ENCODE peak calls at places on chromosome 19, in seven cellular contexts. P, F, I, T, A, B and V are unnamed samples. For H3K9me3, the result is how much of the 10 kb centered on the place peaks cover.

GRCh38 chr19:29866011-29866410 is 54.2 kb downstream of the CCNE1 start:
- DNase-seq in P (no peak), F (no peak), I (no peak), T (no peak), A (no peak), B (no peak), V (no peak)

GRCh38 chr19:7705387-7706187 is 3.7 kb upstream of the FCER2 start:
- DNase-seq in P (peak), F (no peak), I (no peak), T (peak), A (peak), B (peak), V (peak)

GRCh38 chr19:28026636-28027035 is 1186.3 kb downstream of the UQCRFS1 start:
- DNase-seq in P (no peak), F (no peak), I (no peak), T (no peak), A (no peak), B (no peak), V (no peak)

GRCh38 chr19:45276284-45276687 is 25.2 kb downstream of the MARK4 start:
- DNase-seq in P (no peak), F (peak), I (no peak), T (no peak), A (no peak), B (no peak), V (no peak)

GRCh38 chr19:50817941-50818858 is 5.4 kb downstream of the KLK1 start:
- DNase-seq in P (peak), F (peak), I (peak), T (peak), A (no peak), B (peak), V (peak)

GRCh38 chr19:5106361-5106760 is 137.4 kb downstream of the KDM4B start:
- DNase-seq in P (no peak), F (no peak), I (peak), T (no peak), A (no peak), B (no peak), V (no peak)

GRCh38 chr19:4337906-4338440 is 654 bp downstream of the STAP2 start:
- DNase-seq in P (no peak), F (no peak), I (no peak), T (peak), A (no peak), B (peak), V (no peak)

GRCh38 chr19:738509-739128 is 12.3 kb upstream of the MISP start:
- DNase-seq in P (no peak), F (no peak), I (peak), T (peak), A (no peak), B (peak), V (no peak)

GRCh38 chr19:309206-309565 is 18.0 kb upstream of the PLPP2 start:
- DNase-seq in P (no peak), F (peak), I (no peak), T (peak), A (no peak), B (no peak), V (no peak)

GRCh38 chr19:844300-844971 is 3.6 kb downstream of the PRTN3 start:
- DNase-seq in P (no peak), F (no peak), I (no peak), T (no peak), A (no peak), B (no peak), V (no peak)

GRCh38 chr19:20278342-20278741 is 111.3 kb downstream of the ZNF486 start:
- DNase-seq in P (no peak), F (no peak), I (no peak), T (no peak), A (no peak), B (peak), V (no peak)

GRCh38 chr19:5128251-5128931 is 159.5 kb downstream of the KDM4B start:
- DNase-seq in P (no peak), F (peak), I (peak), T (no peak), A (peak), B (no peak), V (no peak)

GRCh38 chr19:18514800-18515682 is 6.8 kb downstream of the ELL start:
- DNase-seq in P (peak), F (no peak), I (no peak), T (peak), A (peak), B (peak), V (no peak)

GRCh38 chr19:10566658-10567410 is 1.0 kb upstream of the KRI1 start:
- DNase-seq in P (no peak), F (no peak), I (no peak), T (peak), A (peak), B (peak), V (peak)

GRCh38 chr19:58353717-58354477 is 605 bp upstream of the A1BG start:
- DNase-seq in P (no peak), F (no peak), I (no peak), T (no peak), A (peak), B (no peak), V (no peak)

GRCh38 chr19:17777840-17778620 is 16.9 kb upstream of the B3GNT3 start:
- DNase-seq in P (peak), F (peak), I (peak), T (peak), A (peak), B (peak), V (peak)

GRCh38 chr19:51127032-51127431 is 2.3 kb downstream of the SIGLEC9 start:
- DNase-seq in P (no peak), F (no peak), I (no peak), T (no peak), A (no peak), B (no peak), V (no peak)

GRCh38 chr19:3655402-3656072 is 28.9 kb upstream of the CACTIN start:
- DNase-seq in P (no peak), F (peak), I (peak), T (no peak), A (no peak), B (peak), V (no peak)

GRCh38 chr19:44822670-44823372 is 13.9 kb downstream of the BCAM start:
- DNase-seq in P (no peak), F (no peak), I (no peak), T (no peak), A (no peak), B (no peak), V (no peak)

GRCh38 chr19:16754207-16754806 is 34.7 kb downstream of the NWD1 start:
- DNase-seq in P (no peak), F (no peak), I (no peak), T (no peak), A (no peak), B (no peak), V (no peak)

GRCh38 chr19:4338441-4339350 is at the start of gene STAP2:
- DNase-seq in P (peak), F (no peak), I (peak), T (peak), A (no peak), B (peak), V (no peak)

GRCh38 chr19:23980805-23981204 is 66.1 kb downstream of the ZNF726 start:
- DNase-seq in P (no peak), F (no peak), I (no peak), T (no peak), A (no peak), B (no peak), V (no peak)

GRCh38 chr19:45117666-45118065 is 24.7 kb downstream of the PPP1R37 start:
- DNase-seq in P (no peak), F (no peak), I (no peak), T (no peak), A (no peak), B (no peak), V (no peak)

GRCh38 chr19:40223135-40223822 is 3.2 kb downstream of the CCNP start:
- DNase-seq in P (no peak), F (no peak), I (peak), T (peak), A (no peak), B (peak), V (peak)

GRCh38 chr19:3805859-3806258 is 19.7 kb upstream of the MATK start:
- DNase-seq in P (no peak), F (no peak), I (no peak), T (no peak), A (no peak), B (no peak), V (no peak)

GRCh38 chr19:54209748-54210494 is 9.3 kb downstream of the RPS9 start:
- DNase-seq in P (peak), F (peak), I (no peak), T (peak), A (peak), B (peak), V (no peak)

GRCh38 chr19:35425682-35426081 is 22.4 kb upstream of the FFAR2 start:
- DNase-seq in P (no peak), F (no peak), I (no peak), T (no peak), A (no peak), B (no peak), V (no peak)

GRCh38 chr19:16660763-16661479 is at the start of gene TMEM38A:
- DNase-seq in P (peak), F (peak), I (peak), T (peak), A (peak), B (peak), V (peak)

GRCh38 chr19:28710278-28710677 is 502.7 kb downstream of the UQCRFS1 start:
- DNase-seq in P (no peak), F (peak), I (no peak), T (no peak), A (no peak), B (no peak), V (no peak)

GRCh38 chr19:18723871-18724377 is 40.4 kb downstream of the CRTC1 start:
- DNase-seq in P (no peak), F (no peak), I (peak), T (no peak), A (no peak), B (no peak), V (no peak)

GRCh38 chr19:45601524-45602522 is at the start of gene GPR4:
- DNase-seq in P (no peak), F (peak), I (peak), T (no peak), A (no peak), B (no peak), V (no peak)

GRCh38 chr19:33758541-33759013 is 38.1 kb upstream of the KCTD15 start:
- DNase-seq in P (peak), F (no peak), I (no peak), T (no peak), A (no peak), B (no peak), V (no peak)

GRCh38 chr19:30307191-30307974 is 64.8 kb upstream of the ZNF536 start:
- DNase-seq in P (no peak), F (no peak), I (no peak), T (no peak), A (no peak), B (no peak), V (no peak)

GRCh38 chr19:42140125-42140754 is 8.0 kb upstream of the POU2F2 start:
- DNase-seq in P (peak), F (no peak), I (peak), T (peak), A (peak), B (peak), V (no peak)

GRCh38 chr19:54638683-54639082 is 8.4 kb downstream of the LILRB1 start:
- DNase-seq in P (no peak), F (no peak), I (no peak), T (no peak), A (no peak), B (no peak), V (no peak)

GRCh38 chr19:54518844-54519243 is 16.2 kb downstream of the LAIR2 start:
- DNase-seq in P (no peak), F (no peak), I (no peak), T (no peak), A (no peak), B (no peak), V (no peak)

GRCh38 chr19:18009412-18010066 is 1.6 kb downstream of the ARRDC2 start:
- DNase-seq in P (no peak), F (no peak), I (peak), T (no peak), A (no peak), B (no peak), V (no peak)

GRCh38 chr19:30593358-30593757 is 221.2 kb downstream of the ZNF536 start:
- DNase-seq in P (no peak), F (no peak), I (no peak), T (no peak), A (peak), B (peak), V (no peak)

DNA sequence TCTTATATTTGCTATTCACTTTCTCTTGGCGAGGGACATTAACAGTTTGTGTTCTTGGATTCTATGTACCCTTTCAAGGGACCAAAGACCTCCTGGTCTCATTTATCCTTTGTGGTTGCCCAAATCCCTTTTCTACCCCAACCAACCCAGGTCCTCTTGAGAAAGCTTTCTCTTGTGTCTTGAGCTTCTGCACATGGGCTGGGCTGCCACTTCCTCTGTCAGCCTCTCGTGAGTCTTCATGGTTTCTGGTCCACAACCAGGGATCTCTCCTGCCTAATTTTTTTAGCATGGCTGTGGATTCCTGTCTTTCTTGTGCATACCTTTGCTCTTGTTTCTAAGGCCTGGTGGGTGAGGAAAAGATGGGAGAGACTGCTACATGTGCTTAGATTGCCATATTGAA is 14.9 kb downstream of the TIMM13 start:
- DNase-seq in P (no peak), F (no peak), I (no peak), T (no peak), A (no peak), B (no peak), V (no peak)
- H3K9me3 ChIP-seq in P (under half), F (under half), I (under half), T (under half), A (under half), B (under half), V (under half)

DNA sequence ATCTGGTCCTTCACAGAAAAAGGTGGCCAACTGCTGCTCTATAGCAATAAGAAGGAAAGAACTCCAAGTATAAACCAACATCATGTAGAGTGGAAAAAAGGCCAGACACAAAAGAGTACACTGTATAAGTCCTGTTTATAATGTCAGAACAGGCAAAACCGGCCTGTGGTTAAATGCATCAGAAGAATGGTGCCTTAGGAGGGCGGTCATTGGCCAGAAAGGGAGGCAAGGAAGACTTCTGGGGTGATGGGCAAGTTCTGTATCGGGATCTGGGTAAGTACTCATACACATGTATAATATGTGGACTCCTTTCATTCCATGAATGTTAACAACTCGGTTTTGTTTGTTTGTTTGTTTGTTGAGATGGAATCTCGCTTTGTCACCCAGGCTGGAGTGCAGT is 4.1 kb downstream of the ETHE1 start:
- DNase-seq in P (no peak), F (no peak), I (no peak), T (no peak), A (no peak), B (no peak), V (no peak)
- H3K4me3 ChIP-seq in P (no peak), F (no peak), I (no peak), T (no peak), A (no peak), B (no peak), V (no peak)

DNA sequence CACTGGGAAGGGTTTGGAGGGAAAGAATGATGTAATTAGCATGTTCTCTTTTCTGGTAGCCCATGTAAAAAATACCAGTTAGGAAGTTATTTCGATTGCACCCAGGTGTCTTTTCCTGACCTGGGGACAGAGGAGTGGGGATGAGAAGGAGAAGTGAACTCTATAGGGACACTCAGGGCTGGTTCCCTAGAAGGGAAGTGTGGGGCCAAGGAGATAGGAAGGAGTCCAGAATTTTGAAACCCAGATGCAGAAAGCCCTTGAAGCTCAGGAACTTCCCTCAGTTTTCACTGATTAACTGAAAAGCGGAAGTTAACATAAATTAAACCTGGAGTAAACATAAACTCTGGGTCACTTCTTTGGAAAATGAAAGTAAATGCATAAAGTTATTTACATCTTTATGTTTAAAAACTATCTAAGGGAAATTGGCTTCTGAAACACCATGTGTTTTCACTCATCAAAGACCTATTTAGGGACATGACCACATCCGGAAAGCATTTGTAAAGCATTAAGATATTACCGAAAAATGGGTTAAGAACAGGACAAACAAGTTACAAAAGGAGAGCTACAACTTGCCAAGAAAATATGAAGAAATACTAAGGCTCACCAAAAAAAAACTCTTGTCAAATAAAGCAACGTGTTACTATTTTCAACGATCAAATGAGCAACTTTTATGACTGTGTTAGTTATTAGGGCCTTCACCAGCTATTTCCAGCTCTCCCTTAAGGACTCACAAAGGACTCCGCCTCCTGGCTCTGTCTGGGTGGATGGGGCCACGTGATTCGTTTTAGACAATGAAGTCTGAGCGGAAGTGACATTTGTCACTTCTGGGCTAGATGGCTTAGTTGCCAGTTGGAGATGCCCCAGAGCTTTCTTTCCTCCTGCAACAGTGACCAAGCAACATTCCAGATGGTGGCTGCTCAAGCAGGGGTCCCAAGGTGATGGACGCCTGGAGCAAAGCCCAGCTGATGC is 439.1 kb upstream of the ZNF507 start:
- DNase-seq in P (peak), F (no peak), I (no peak), T (no peak), A (no peak), B (peak), V (no peak)
- H3K9me3 ChIP-seq in P (under half), F (under half), I (under half), T (under half), A (under half), B (under half), V (under half)

GRCh38 chr19:48415869-48416268 is 22.4 kb downstream of the GRIN2D start:
- DNase-seq in P (no peak), F (no peak), I (peak), T (no peak), A (no peak), B (no peak), V (no peak)
- H3K4me3 ChIP-seq in P (peak), F (no peak), I (peak), T (no peak), A (no peak), B (no peak), V (no peak)

GRCh38 chr19:15633122-15633521 is 7.6 kb upstream of the CYP4F3 start:
- DNase-seq in P (no peak), F (no peak), I (no peak), T (no peak), A (no peak), B (no peak), V (no peak)
- H3K9me3 ChIP-seq in P (under half), F (under half), I (under half), T (under half), A (under half), B (under half), V (under half)

DNA sequence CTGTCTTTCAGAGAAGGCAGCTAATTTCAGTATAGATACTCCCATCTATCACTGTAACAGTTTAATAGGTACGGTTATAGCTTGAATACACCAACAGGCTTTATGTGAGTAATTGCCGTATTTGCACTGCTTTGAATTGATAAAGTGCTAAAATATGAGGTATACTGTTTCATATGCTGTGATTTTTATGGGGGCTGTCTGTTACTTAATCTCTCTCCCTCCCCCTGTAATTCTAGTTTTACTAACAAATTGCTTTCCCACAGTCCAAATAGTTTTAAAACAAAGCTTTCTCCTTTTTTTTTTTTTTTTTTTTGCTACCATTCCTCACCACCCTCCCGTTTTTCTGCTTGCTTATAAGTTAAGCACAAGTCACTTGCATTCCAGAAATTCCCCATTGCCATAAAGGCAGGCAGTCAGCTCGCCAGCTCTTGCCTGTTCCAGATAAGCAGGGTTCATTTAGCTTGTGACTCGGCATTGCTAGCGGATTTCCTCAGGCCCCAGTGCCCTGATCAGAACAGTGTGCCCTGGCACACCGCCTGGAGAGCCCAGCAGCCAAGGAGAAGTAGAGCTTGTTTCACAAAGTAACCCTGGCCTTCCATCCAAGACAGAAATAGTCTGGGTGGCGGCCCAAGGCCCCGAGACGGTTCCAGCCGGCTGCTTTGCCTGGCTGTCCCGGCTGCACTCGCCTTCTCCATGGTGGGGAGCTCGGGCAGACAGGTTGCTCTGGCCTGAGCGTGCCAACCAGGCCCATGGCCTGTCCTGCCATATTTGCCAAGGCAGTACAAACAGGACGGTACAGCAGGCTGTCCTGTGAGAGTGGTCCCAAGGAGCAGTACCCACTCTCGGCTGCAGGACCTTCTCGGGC is 43.5 kb upstream of the NPAS1 start:
- DNase-seq in P (peak), F (peak), I (peak), T (peak), A (peak), B (peak), V (no peak)
- H3K4me3 ChIP-seq in P (no peak), F (no peak), I (no peak), T (no peak), A (no peak), B (no peak), V (no peak)

DNA sequence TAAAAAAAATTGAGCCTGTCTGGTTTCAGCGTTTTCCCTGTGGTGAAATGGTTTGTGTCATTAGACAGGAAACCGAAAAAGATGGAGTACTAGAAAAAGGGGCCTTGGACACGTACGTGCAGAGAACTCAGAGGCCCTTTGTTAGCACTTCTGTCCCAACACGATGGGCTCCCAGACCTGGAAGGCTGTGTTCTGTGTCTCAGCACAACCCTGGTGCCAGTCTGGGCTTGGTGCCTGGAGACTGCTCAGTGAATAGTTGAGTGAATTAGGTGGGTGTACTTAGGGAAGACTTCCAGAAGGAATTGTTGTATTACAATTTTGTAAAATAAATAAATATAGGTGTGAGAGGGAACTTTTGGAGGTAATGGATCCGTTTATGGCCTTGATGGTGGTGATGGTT is 8.7 kb downstream of the ZNF71 start:
- DNase-seq in P (no peak), F (no peak), I (no peak), T (no peak), A (no peak), B (no peak), V (no peak)
- H3K9me3 ChIP-seq in P (half or more), F (under half), I (under half), T (half or more), A (under half), B (under half), V (half or more)

GRCh38 chr19:48741222-48741999 is 1.0 kb upstream of the RASIP1 start:
- DNase-seq in P (no peak), F (peak), I (peak), T (peak), A (no peak), B (peak), V (peak)
- H3K4me3 ChIP-seq in P (peak), F (no peak), I (peak), T (no peak), A (no peak), B (no peak), V (no peak)